ENCODE peak calls at places on chromosomes 5 and 9, in five cellular contexts. S is MM.1S, T is fibroblast of lung, R is adrenal gland, K is pancreas. I is an unnamed sample.

GRCh38 chr9:134245179-134245578 is 80.8 kb upstream of the RNU6ATAC start:
- DNase-seq in S (no peak), T (no peak), R (no peak), K (no peak), I (no peak)

GRCh38 chr9:112034216-112034611 is 137.6 kb downstream of the UGCG start:
- DNase-seq in S (no peak), T (no peak), K (no peak), R (no peak), I (no peak)

GRCh38 chr5:175668006-175668405 is 10.1 kb downstream of the HRH2 start:
- DNase-seq in K (no peak), S (no peak), T (no peak), R (no peak), I (no peak)

GRCh38 chr9:106920091-106920490 is 57.1 kb downstream of the ZNF462 start:
- DNase-seq in K (no peak), T (no peak), S (no peak), R (no peak), I (no peak)

GRCh38 chr5:60903356-60903755 is 41.5 kb downstream of the ERCC8 start:
- DNase-seq in S (no peak), R (no peak), T (no peak), K (no peak), I (no peak)

GRCh38 chr5:174397206-174397605 is 327.2 kb upstream of the MSX2 start:
- DNase-seq in R (no peak), K (no peak), S (no peak), T (no peak), I (no peak)

GRCh38 chr9:136518623-136519022 is 27.2 kb downstream of the NOTCH1 start:
- DNase-seq in T (no peak), R (no peak), K (no peak), S (no peak), I (no peak)

GRCh38 chr9:94680621-94681020 is 41.3 kb upstream of the FBP1 start:
- DNase-seq in R (no peak), S (no peak), T (no peak), K (no peak), I (no peak)

GRCh38 chr5:60026174-60026573 is 132.6 kb upstream of the PDE4D start:
- DNase-seq in R (no peak), K (no peak), T (no peak), S (no peak), I (no peak)

GRCh38 chr9:83070257-83070656 is 7.3 kb upstream of the RASEF start:
- DNase-seq in K (no peak), T (peak; percentile 13), R (no peak), S (no peak), I (no peak)

GRCh38 chr5:140569197-140569596 is 4.6 kb downstream of the SLC35A4 start:
- DNase-seq in R (no peak), T (no peak), S (peak; percentile 78), K (no peak), I (no peak)

GRCh38 chr9:136081826-136082495 is 13.1 kb downstream of the NACC2 start:
- DNase-seq in T (no peak), K (no peak), R (no peak), S (no peak), I (no peak)

GRCh38 chr9:112059145-112059979 is 115.7 kb downstream of the SUSD1 start:
- DNase-seq in S (no peak), T (peak; percentile 87), R (peak; percentile 29), K (no peak), I (no peak)

GRCh38 chr9:111527347-111527746 is 2.4 kb downstream of the ZNF483 start:
- DNase-seq in T (no peak), K (no peak), S (no peak), R (no peak), I (no peak)

GRCh38 chr9:99491408-99492259 is 269.6 kb downstream of the SEC61B start:
- DNase-seq in K (no peak), R (no peak), T (peak; percentile 92), S (peak; percentile 7), I (no peak)

GRCh38 chr5:141260458-141261237 is 15.5 kb downstream of the PCDHB15 start:
- DNase-seq in T (peak; percentile 15), S (no peak), R (no peak), K (no peak), I (no peak)

GRCh38 chr5:36607838-36608783 is 1.7 kb downstream of the SLC1A3 start:
- DNase-seq in S (no peak), R (peak; percentile 29), K (no peak), T (peak; percentile 46), I (no peak)

GRCh38 chr9:72592501-72593403 is 71.3 kb downstream of the TMC1 start:
- DNase-seq in K (no peak), T (peak; percentile 80), R (no peak), S (peak; percentile 51), I (no peak)

GRCh38 chr9:134962065-134962997 is 44.6 kb upstream of the FCN1 start:
- DNase-seq in R (no peak), T (no peak), S (no peak), K (no peak), I (no peak)

GRCh38 chr9:126208359-126208758 is 118.3 kb upstream of the MVB12B start:
- DNase-seq in K (no peak), R (no peak), S (no peak), T (no peak), I (no peak)

GRCh38 chr9:126215486-126215885 is 111.1 kb upstream of the MVB12B start:
- DNase-seq in S (no peak), K (no peak), T (no peak), R (no peak), I (no peak)

GRCh38 chr9:126206099-126206498 is 120.5 kb upstream of the MVB12B start:
- DNase-seq in T (no peak), S (no peak), K (no peak), R (no peak), I (no peak)

GRCh38 chr9:126207256-126207655 is 119.4 kb upstream of the MVB12B start:
- DNase-seq in S (no peak), T (no peak), R (no peak), K (no peak), I (no peak)

GRCh38 chr9:126211441-126212074 is 115.1 kb upstream of the MVB12B start:
- DNase-seq in T (no peak), R (no peak), K (no peak), S (no peak), I (no peak)
- H3K9me3 ChIP-seq in T (no peaks in the 10 kb centered on the region), R (no peaks in the 10 kb centered on the region), K (no peaks in the 10 kb centered on the region), S (no peaks in the 10 kb centered on the region), I (peaks cover 6% of the 10 kb centered on the region)

GRCh38 chr5:134007581-134008256 is 2.9 kb upstream of the VDAC1 start:
- DNase-seq in R (no peak), T (no peak), S (no peak), K (no peak), I (no peak)

GRCh38 chr5:134003957-134004625 is 684 bp downstream of the VDAC1 start:
- DNase-seq in T (peak; percentile 51), S (peak; percentile 45), R (peak; percentile 65), K (peak; percentile 41), I (peak; percentile 65)

GRCh38 chr5:134004626-134005414 is at the start of gene VDAC1:
- DNase-seq in S (peak; percentile 74), R (peak; percentile 89), K (peak; percentile 71), T (peak; percentile 89), I (peak; percentile 84)

GRCh38 chr5:134006119-134006514 is 1.3 kb upstream of the VDAC1 start:
- DNase-seq in K (no peak), S (no peak), T (no peak), R (no peak), I (no peak)

DNA sequence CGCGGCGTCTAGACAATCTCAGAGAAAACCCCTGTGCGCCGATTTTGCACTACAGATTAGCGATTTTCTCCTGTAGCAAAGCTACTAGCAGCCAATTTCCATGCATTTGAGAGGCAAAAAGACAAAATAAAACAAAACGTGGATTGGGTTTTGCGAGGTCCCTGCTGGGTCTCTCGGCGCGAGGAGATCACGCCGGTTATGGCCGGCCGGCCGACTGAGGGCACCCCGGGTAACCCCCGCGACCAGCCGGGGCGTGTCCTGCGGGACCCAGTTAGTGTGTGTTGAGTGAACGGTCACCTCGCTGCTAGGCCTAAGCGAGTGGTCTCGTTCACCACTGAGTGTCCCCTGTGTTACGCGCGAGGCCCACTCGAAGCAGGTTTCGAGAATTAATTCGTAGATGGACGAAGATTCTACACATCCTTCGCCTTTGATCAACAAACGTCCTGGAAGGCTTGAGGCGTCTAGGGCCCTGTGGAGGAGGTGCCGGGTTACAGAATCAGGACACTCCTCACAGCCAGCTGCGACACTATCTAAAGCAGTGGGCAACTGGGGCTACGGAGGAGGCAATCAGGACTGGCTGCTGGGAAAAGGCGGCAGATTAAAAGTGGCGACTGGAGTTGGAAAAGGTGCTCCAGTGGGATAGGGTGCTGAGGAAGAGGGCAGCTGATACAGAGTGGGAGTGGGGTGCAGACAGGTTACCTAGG is 792 bp upstream of the VDAC1 start:
- DNase-seq in S (no peak), T (peak; percentile 25), R (peak; percentile 29), K (no peak), I (no peak)
- H3K4me1 ChIP-seq in S (peaks cover 13% of the 10 kb centered on the region), T (peaks cover 18% of the 10 kb centered on the region), R (peaks cover 36% of the 10 kb centered on the region), K (peaks cover 24% of the 10 kb centered on the region), I (peaks cover 13% of the 10 kb centered on the region)

DNA sequence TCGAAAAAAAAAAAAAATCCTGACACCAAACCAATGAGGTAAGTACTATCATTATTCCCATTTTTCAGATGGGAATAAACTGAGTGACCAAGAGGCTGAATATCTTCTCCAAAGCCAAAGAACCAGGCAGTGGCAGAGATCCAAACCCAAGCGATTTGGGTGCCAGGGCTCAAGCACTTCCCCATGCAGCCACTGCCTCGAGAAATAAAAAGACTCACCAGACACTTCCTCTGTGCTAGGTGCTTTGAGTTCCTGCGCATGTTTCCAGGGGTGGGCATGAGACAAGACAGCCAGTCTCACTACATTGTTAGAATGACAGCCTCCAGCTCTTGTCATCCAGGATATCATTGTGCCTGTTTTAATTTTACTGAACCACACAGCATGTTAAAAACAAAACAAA is 2.3 kb upstream of the RPL26L1 start:
- DNase-seq in T (no peak), K (no peak), R (no peak), S (no peak), I (no peak)
- H3K27ac ChIP-seq in T (no peak overlapping the region), K (no peak overlapping the region), R (no peak overlapping the region), S (no peak overlapping the region), I (no peak overlapping the region)

DNA sequence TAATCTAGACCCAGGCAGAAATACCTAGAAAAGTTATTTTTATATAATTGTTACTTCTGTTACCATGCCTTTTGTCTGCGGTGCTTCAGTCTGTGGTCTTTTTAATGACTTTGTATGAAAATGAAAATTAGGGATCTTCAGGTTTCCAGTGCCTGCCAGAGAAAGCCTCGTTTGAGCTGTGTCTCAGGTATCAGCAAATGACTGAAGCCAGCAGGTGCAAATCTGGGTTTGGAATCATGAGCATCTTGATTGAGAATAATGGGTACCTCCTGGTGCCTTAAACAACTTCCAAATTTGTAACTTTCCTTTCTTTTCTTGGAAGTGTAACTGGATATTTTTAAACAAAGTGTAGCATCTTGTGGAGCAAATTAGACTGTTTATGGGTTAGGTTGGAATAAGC is 4.3 kb downstream of the ZBTB34 start:
- DNase-seq in K (no peak), S (no peak), R (no peak), T (no peak), I (no peak)
- H3K9me3 ChIP-seq in K (no peaks in the 10 kb centered on the region), S (no peaks in the 10 kb centered on the region), R (no peaks in the 10 kb centered on the region), T (no peaks in the 10 kb centered on the region), I (no peaks in the 10 kb centered on the region)

I was measured in uterus.